ENCODE peak calls at places on chromosomes 7 and 10, in ten cellular contexts. Y is GM23338, E is GM23248, U is hepatocyte, L is astrocyte, F is endothelial cell of umbilical vein, P is PC-3, S is neural progenitor cell, A is PC-9, Z is MM.1S. J is an unnamed sample.

GRCh38 chr10:69742356-69742695 is 59.4 kb upstream of the COL13A1 start:
- DNase-seq in F (no peak), S (no peak), U (no peak), E (no peak), A (no peak), Z (no peak), L (peak; percentile 22), P (no peak), Y (no peak), J (no peak)

GRCh38 chr7:31398815-31399214 is 58.3 kb upstream of the NEUROD6 start:
- DNase-seq in L (no peak), F (no peak), Z (no peak), E (no peak), A (no peak), S (no peak), P (no peak), Y (no peak), U (no peak), J (no peak)

GRCh38 chr7:90625562-90625961 is 29.4 kb downstream of the CDK14 start:
- DNase-seq in A (peak; percentile 33), S (peak; percentile 80), U (peak; percentile 78), E (peak; percentile 30), Z (no peak), P (peak; percentile 13), L (peak; percentile 63), F (peak; percentile 58), Y (peak; percentile 80), J (no peak)

GRCh38 chr10:22386396-22386928 is 41.2 kb downstream of the SPAG6 start:
- DNase-seq in U (no peak), Z (no peak), Y (no peak), A (no peak), S (no peak), L (no peak), F (no peak), P (no peak), E (no peak), J (no peak)

GRCh38 chr7:76292206-76292573 is 10.3 kb upstream of the HSPB1 start:
- DNase-seq in F (peak; percentile 98), A (no peak), Z (no peak), Y (no peak), U (no peak), P (no peak), L (no peak), S (no peak), E (peak; percentile 65), J (no peak)

GRCh38 chr7:83468251-83468739 is 180.6 kb downstream of the SEMA3E start:
- DNase-seq in L (peak; percentile 98), E (peak; percentile 94), S (peak; percentile 75), U (peak; percentile 82), Y (peak; percentile 83), P (peak; percentile 99), F (peak; percentile 99), A (peak; percentile 95), Z (peak; percentile 95), J (peak; percentile 98)

GRCh38 chr7:108211382-108212201 is 81.4 kb upstream of the LAMB4 start:
- DNase-seq in Z (peak; percentile 97), A (peak; percentile 73), P (peak; percentile 85), E (peak; percentile 53), S (no peak), U (no peak), Y (peak; percentile 32), F (peak; percentile 73), L (peak; percentile 60), J (peak; percentile 94)

GRCh38 chr7:142717453-142717852 is 31.8 kb upstream of the PRSS1 start:
- DNase-seq in S (no peak), L (no peak), U (no peak), E (no peak), Z (no peak), P (no peak), A (no peak), Y (no peak), F (no peak), J (no peak)

GRCh38 chr10:88840104-88840503 is 11.5 kb downstream of the ANKRD22 start:
- DNase-seq in S (no peak), Z (no peak), E (no peak), Y (no peak), U (no peak), F (no peak), L (no peak), P (no peak), A (no peak), J (no peak)

GRCh38 chr10:78579995-78580394 is 488.8 kb upstream of the ZMIZ1 start:
- DNase-seq in S (peak; percentile 80), L (peak; percentile 74), U (no peak), Z (no peak), P (peak; percentile 51), E (no peak), Y (no peak), F (peak; percentile 67), A (peak; percentile 38), J (no peak)

GRCh38 chr10:107583974-107584373 is 419.5 kb upstream of the SORCS1 start:
- DNase-seq in P (no peak), Z (no peak), F (no peak), A (no peak), U (no peak), E (peak; percentile 28), Y (no peak), S (no peak), L (no peak), J (no peak)

GRCh38 chr10:21191512-21191911 is 294.4 kb upstream of the NEBL start:
- DNase-seq in L (no peak), Z (no peak), Y (no peak), E (no peak), U (no peak), P (peak; percentile 90), A (peak; percentile 30), F (no peak), S (no peak), J (peak; percentile 93)

GRCh38 chr10:18880530-18880929 is 168.1 kb upstream of the MALRD1 start:
- DNase-seq in U (peak; percentile 10), S (peak; percentile 32), A (no peak), F (no peak), P (no peak), E (no peak), L (no peak), Z (no peak), Y (peak; percentile 33), J (no peak)

GRCh38 chr10:30219977-30220751 is 128.9 kb downstream of the MTPAP start:
- DNase-seq in L (peak; percentile 25), U (peak; percentile 30), A (peak; percentile 46), Z (no peak), E (peak; percentile 63), S (peak; percentile 6), Y (no peak), P (no peak), F (peak; percentile 70), J (peak; percentile 63)

GRCh38 chr7:1942026-1942703 is 272.1 kb downstream of the ELFN1 start:
- DNase-seq in U (no peak), L (no peak), Z (no peak), S (no peak), Y (no peak), F (no peak), E (no peak), A (no peak), P (no peak), J (no peak)

GRCh38 chr7:1940863-1941262 is 270.8 kb downstream of the ELFN1 start:
- DNase-seq in Z (no peak), F (no peak), L (no peak), E (no peak), U (no peak), P (no peak), A (no peak), S (no peak), Y (no peak), J (no peak)

GRCh38 chr7:1942704-1943294 is 272.7 kb downstream of the ELFN1 start:
- DNase-seq in F (peak; percentile 35), P (no peak), A (no peak), E (no peak), S (peak; percentile 63), L (no peak), Y (no peak), U (peak; percentile 24), Z (no peak), J (no peak)

GRCh38 chr7:1940402-1940786 is 270.3 kb downstream of the ELFN1 start:
- DNase-seq in E (peak; percentile 9), S (no peak), Z (no peak), P (no peak), L (peak; percentile 55), U (no peak), A (no peak), Y (no peak), F (no peak), J (no peak)

GRCh38 chr7:1941464-1942025 is 271.5 kb downstream of the ELFN1 start:
- DNase-seq in S (no peak), Z (no peak), F (no peak), U (no peak), A (no peak), E (no peak), P (no peak), Y (no peak), L (no peak), J (no peak)
- H3K4me1 ChIP-seq in S (peaks cover 22% of the 10 kb centered on the region), Z (no peaks in the 10 kb centered on the region), F (no peaks in the 10 kb centered on the region), U (peaks cover 11% of the 10 kb centered on the region), A (no peaks in the 10 kb centered on the region), E (no peaks in the 10 kb centered on the region), P (no peaks in the 10 kb centered on the region), Y (no peaks in the 10 kb centered on the region), L (peaks cover 18% of the 10 kb centered on the region), J (peaks cover 23% of the 10 kb centered on the region)

GRCh38 chr7:101162551-101163280 is 2.7 kb downstream of the VGF start:
- DNase-seq in F (no peak), Z (no peak), S (peak; percentile 84), E (peak; percentile 80), A (peak; percentile 74), P (peak; percentile 56), L (no peak), Y (peak; percentile 84), U (peak; percentile 82), J (peak; percentile 63)
- TF ChIP-seq EZH2 in F (no peak), Z (no peak), S (no peak), E (no peak), A (no peak), P (no peak), L (no peak), Y (no peak), U (no peak), J (no peak)

DNA sequence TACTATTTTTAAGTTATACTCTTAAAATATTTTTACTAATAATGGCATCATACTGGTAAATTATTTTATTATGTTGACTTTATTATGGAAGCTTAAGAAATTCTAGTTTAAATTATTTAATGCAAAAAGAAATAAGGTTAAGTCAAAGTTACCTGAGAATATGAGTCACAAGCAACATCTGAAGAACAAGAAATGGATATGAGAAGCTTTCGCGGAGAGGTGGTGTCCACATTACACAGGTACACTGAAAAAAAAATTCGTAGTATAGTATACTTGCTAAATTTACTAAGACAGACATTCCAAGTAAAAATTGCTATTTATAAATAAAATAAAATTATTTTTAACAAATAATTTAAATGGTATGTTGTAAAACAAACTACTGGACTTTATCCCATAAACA is 143.8 kb downstream of the AVL9 start:
- DNase-seq in Z (no peak), F (no peak), U (no peak), P (no peak), Y (no peak), L (no peak), A (no peak), S (no peak), E (no peak), J (no peak)
- H2AFZ ChIP-seq in Z (no peak overlapping the region), F (no peak overlapping the region), U (no peak overlapping the region), P (no peak overlapping the region), Y (no peak overlapping the region), L (no peak overlapping the region), A (no peak overlapping the region), S (no peak overlapping the region), E (no peak overlapping the region), J (no peak overlapping the region)

GRCh38 chr10:34730726-34731125 is 84.4 kb downstream of the PARD3 start:
- DNase-seq in E (no peak), U (no peak), Y (no peak), F (no peak), L (peak; percentile 69), P (no peak), A (no peak), Z (no peak), S (no peak), J (no peak)
- H3K4me1 ChIP-seq in E (peaks cover 30% of the 10 kb centered on the region), U (peaks cover 37% of the 10 kb centered on the region), Y (peaks cover 3% of the 10 kb centered on the region), F (peaks cover 30% of the 10 kb centered on the region), L (peaks cover 19% of the 10 kb centered on the region), P (peaks cover 43% of the 10 kb centered on the region), A (peaks cover 45% of the 10 kb centered on the region), Z (no peaks in the 10 kb centered on the region), S (peaks cover 5% of the 10 kb centered on the region), J (peaks cover 42% of the 10 kb centered on the region)

J was measured in mammary epithelial cell.